ENCODE peak calls at places on chromosomes 6 and 20, in four cellular contexts. J is GM23248, I is OCI-LY7, N is A549. S is an unnamed sample.

GRCh38 chr6:135901776-135902524 is 50.4 kb downstream of the PDE7B start:
- DNase-seq in J (peak), I (no peak), N (no peak), S (peak)

GRCh38 chr6:167764713-167765479 is 61.8 kb upstream of the AFDN start:
- DNase-seq in J (no peak), I (no peak), N (no peak), S (no peak)

GRCh38 chr20:1934578-1935573 is 39.7 kb downstream of the SIRPA start:
- DNase-seq in J (peak), I (no peak), N (no peak), S (peak)

GRCh38 chr6:28673800-28674671 is 148.4 kb downstream of the GPX5 start:
- DNase-seq in J (peak), I (no peak), N (peak), S (peak)

GRCh38 chr20:63403403-63404105 is 42.4 kb upstream of the CHRNA4 start:
- DNase-seq in J (no peak), I (no peak), N (no peak), S (no peak)

GRCh38 chr6:3987072-3987471 is 91.9 kb downstream of the FAM217A start:
- DNase-seq in J (no peak), I (no peak), N (no peak), S (peak)

GRCh38 chr20:33770005-33770404 is 38.2 kb downstream of the ZNF341 start:
- DNase-seq in J (no peak), I (no peak), N (no peak), S (no peak)

GRCh38 chr6:82057846-82058554 is 189.5 kb downstream of the IBTK start:
- DNase-seq in J (peak), I (no peak), N (no peak), S (peak)

GRCh38 chr20:9053108-9053507 is 15.8 kb upstream of the PLCB4 start:
- DNase-seq in J (no peak), I (no peak), N (no peak), S (no peak)

GRCh38 chr20:10971096-10971495 is 297.3 kb upstream of the JAG1 start:
- DNase-seq in J (no peak), I (no peak), N (no peak), S (peak)

GRCh38 chr20:58043122-58043865 is 185.2 kb downstream of the ANKRD60 start:
- DNase-seq in J (no peak), I (no peak), N (no peak), S (no peak)

GRCh38 chr6:118892248-118893094 is 1.5 kb upstream of the ASF1A start:
- DNase-seq in J (peak), I (peak), N (no peak), S (peak)

GRCh38 chr20:57744206-57744605 is 34.4 kb upstream of the PMEPA1 start:
- DNase-seq in J (no peak), I (no peak), N (no peak), S (no peak)

GRCh38 chr6:19337103-19337502 is 500.1 kb upstream of the ID4 start:
- DNase-seq in J (no peak), I (no peak), N (no peak), S (peak)

GRCh38 chr6:167136376-167136775 is 13.5 kb downstream of the CCR6 start:
- DNase-seq in J (no peak), I (no peak), N (no peak), S (no peak)

GRCh38 chr6:73515204-73516101 is 5.4 kb downstream of the EEF1A1 start:
- DNase-seq in J (peak), I (peak), N (no peak), S (peak)

GRCh38 chr20:1417273-1417672 is 24.4 kb upstream of the FKBP1A start:
- DNase-seq in J (peak), I (no peak), N (no peak), S (peak)

GRCh38 chr20:21677261-21677660 is 28.2 kb upstream of the PAX1 start:
- DNase-seq in J (no peak), I (no peak), N (no peak), S (no peak)

GRCh38 chr20:21682576-21682975 is 22.9 kb upstream of the PAX1 start:
- DNase-seq in J (no peak), I (no peak), N (no peak), S (no peak)

GRCh38 chr20:21681219-21681931 is 24.1 kb upstream of the PAX1 start:
- DNase-seq in J (peak), I (no peak), N (no peak), S (no peak)

GRCh38 chr20:21681932-21682318 is 23.5 kb upstream of the PAX1 start:
- DNase-seq in J (peak), I (no peak), N (no peak), S (no peak)

DNA sequence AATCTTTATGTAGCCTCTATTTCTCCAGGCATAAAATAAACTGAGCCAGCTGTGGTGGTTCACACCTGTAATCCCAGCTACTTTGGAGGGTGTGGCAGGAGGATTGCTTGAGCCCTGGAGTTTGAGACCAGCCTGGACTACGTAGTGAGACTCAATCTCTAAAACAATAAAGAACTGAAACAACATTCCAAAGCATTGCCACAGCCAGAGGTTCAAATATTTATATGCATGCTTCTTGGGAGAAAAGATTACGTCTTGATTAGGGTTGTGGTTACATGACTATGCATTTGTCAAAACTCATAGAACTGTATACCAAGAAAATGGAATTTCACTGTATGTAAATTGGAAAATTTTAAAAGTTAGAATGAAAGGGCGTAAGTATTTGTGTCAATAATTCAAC is 27.7 kb upstream of the PAX1 start:
- DNase-seq in J (no peak), I (no peak), N (no peak), S (no peak)
- H3K4me2 ChIP-seq in J (no peak), I (no peak), N (no peak), S (no peak)

DNA sequence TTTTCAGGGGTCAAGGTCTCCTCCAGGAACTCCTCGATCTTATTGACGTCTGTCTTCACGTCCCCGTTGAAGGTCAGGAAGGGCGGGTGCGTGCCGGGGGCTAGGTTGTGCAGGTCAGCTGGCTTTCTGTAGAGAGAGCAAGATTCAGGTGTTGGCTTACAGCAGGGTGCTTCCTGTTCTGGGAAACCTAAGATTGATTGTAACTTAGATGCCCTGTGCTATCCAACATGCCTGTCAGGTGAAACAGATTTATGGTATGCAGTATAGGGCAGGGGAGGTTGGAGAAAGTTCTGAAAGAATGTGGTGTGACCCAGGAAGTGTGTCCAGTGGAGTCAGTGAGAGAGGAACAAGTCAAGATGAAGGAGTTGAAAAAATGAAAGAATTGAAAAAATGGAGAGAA is 66.4 kb downstream of the CLIC5 start:
- DNase-seq in J (no peak), I (no peak), N (no peak), S (peak)
- H3K4me2 ChIP-seq in J (no peak), I (no peak), N (no peak), S (peak)

GRCh38 chr20:17611540-17612286 is 41.8 kb downstream of the DSTN start:
- DNase-seq in J (peak), I (peak), N (peak), S (no peak)
- H3K4me2 ChIP-seq in J (no peak), I (no peak), N (no peak), S (no peak)

GRCh38 chr20:47480705-47481104 is 21.0 kb upstream of the NCOA3 start:
- DNase-seq in J (no peak), I (no peak), N (no peak), S (no peak)

GRCh38 chr20:47481330-47482216 is 20.1 kb upstream of the NCOA3 start:
- DNase-seq in J (no peak), I (peak), N (no peak), S (no peak)

GRCh38 chr20:47484303-47484702 is 17.4 kb upstream of the NCOA3 start:
- DNase-seq in J (no peak), I (peak), N (no peak), S (no peak)

GRCh38 chr20:47480239-47480638 is 21.4 kb upstream of the NCOA3 start:
- DNase-seq in J (no peak), I (no peak), N (no peak), S (no peak)

DNA sequence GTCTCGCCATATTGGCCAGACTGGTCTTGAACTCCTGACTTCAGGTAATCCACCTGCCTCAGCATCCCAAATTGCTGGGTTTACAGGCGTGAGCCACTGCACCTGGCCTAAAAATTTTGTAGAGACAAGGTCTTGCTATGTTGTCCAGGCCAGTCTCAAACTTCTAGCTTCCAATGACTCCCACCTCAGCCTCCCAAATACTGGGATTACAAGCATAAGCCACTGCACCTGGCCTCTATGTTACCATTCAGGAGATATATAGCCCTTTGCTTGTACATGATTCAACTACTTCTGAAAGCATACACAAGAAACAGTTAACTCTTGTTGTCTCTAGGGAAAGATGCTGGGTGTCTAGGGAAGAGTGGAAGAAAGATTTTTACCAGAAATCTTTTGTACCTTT is 19.0 kb upstream of the NCOA3 start:
- DNase-seq in J (no peak), I (no peak), N (no peak), S (no peak)
- H3K4me2 ChIP-seq in J (no peak), I (peak), N (no peak), S (no peak)